ENCODE peak calls at places on chromosome 16, in six cellular contexts. P, A, O, Y, X and C are unnamed samples.

GRCh38 chr16:80776856-80777255 is 27.5 kb downstream of the CDYL2 start:
- DNase-seq in X (no peak), P (no peak), Y (no peak), O (no peak), A (no peak), C (no peak)

GRCh38 chr16:12951392-12951791 is 50.0 kb downstream of the SHISA9 start:
- DNase-seq in O (no peak), X (no peak), P (no peak), Y (no peak), A (no peak), C (no peak)

GRCh38 chr16:88870608-88871348 is 4.3 kb upstream of the PABPN1L start:
- DNase-seq in A (no peak), Y (no peak), O (no peak), P (no peak), X (no peak), C (no peak)

GRCh38 chr16:77276686-77277085 is 77.5 kb downstream of the SYCE1L start:
- DNase-seq in X (peak), Y (no peak), A (no peak), P (no peak), O (no peak), C (no peak)

GRCh38 chr16:22948058-22948602 is 134.2 kb downstream of the HS3ST2 start:
- DNase-seq in A (no peak), P (no peak), Y (no peak), X (no peak), O (no peak), C (no peak)

GRCh38 chr16:51762081-51762995 is 611.3 kb upstream of the SALL1 start:
- DNase-seq in X (peak), A (peak), P (no peak), O (peak), Y (no peak), C (no peak)

GRCh38 chr16:30185141-30185682 is 1.8 kb downstream of the CORO1A start:
- DNase-seq in A (no peak), P (no peak), Y (peak), O (peak), X (no peak), C (no peak)

GRCh38 chr16:1525871-1526607 is 7.4 kb upstream of the TMEM204 start:
- DNase-seq in A (no peak), P (no peak), O (no peak), Y (peak), X (no peak), C (no peak)

GRCh38 chr16:54370653-54371052 is 84.1 kb upstream of the IRX3 start:
- DNase-seq in Y (no peak), P (no peak), O (no peak), A (no peak), X (no peak), C (no peak)

GRCh38 chr16:74825016-74825415 is 50.4 kb upstream of the FA2H start:
- DNase-seq in O (no peak), A (no peak), X (no peak), P (no peak), Y (no peak), C (no peak)

GRCh38 chr16:11630230-11631056 is 37.8 kb upstream of the SNN start:
- DNase-seq in Y (no peak), O (no peak), A (no peak), P (no peak), X (no peak), C (no peak)

GRCh38 chr16:87056551-87056950 is 260.6 kb downstream of the C16orf95 start:
- DNase-seq in Y (no peak), O (no peak), P (no peak), A (no peak), X (no peak), C (no peak)

GRCh38 chr16:22360963-22361659 is 13.3 kb downstream of the CDR2 start:
- DNase-seq in A (no peak), Y (no peak), P (no peak), X (no peak), O (no peak), C (no peak)

GRCh38 chr16:15907863-15908478 is 19.6 kb upstream of the CEP20 start:
- DNase-seq in A (no peak), X (peak), P (no peak), O (no peak), Y (peak), C (no peak)

GRCh38 chr16:10168258-10168657 is 14.0 kb downstream of the GRIN2A start:
- DNase-seq in A (no peak), X (no peak), O (no peak), Y (no peak), P (no peak), C (no peak)

GRCh38 chr16:53915452-53916160 is 211.7 kb downstream of the FTO start:
- DNase-seq in O (no peak), Y (no peak), A (no peak), X (no peak), P (no peak), C (no peak)

GRCh38 chr16:4597174-4597573 is 17.5 kb downstream of the UBALD1 start:
- DNase-seq in X (no peak), Y (no peak), A (no peak), P (no peak), O (no peak), C (peak)

GRCh38 chr16:54517181-54517580 is 230.6 kb upstream of the IRX3 start:
- DNase-seq in X (no peak), O (no peak), P (no peak), Y (no peak), A (no peak), C (no peak)

GRCh38 chr16:19748389-19749110 is 30.5 kb downstream of the IQCK start:
- DNase-seq in X (peak), O (no peak), Y (no peak), P (no peak), A (no peak), C (no peak)

GRCh38 chr16:19745286-19746018 is 27.4 kb downstream of the IQCK start:
- DNase-seq in X (no peak), O (no peak), P (no peak), A (no peak), Y (no peak), C (no peak)

GRCh38 chr16:19746561-19746960 is 28.5 kb downstream of the IQCK start:
- DNase-seq in X (peak), A (no peak), P (no peak), Y (no peak), O (no peak), C (no peak)

GRCh38 chr16:19751478-19751877 is 33.4 kb downstream of the IQCK start:
- DNase-seq in Y (no peak), P (no peak), A (no peak), O (no peak), X (no peak), C (no peak)

DNA sequence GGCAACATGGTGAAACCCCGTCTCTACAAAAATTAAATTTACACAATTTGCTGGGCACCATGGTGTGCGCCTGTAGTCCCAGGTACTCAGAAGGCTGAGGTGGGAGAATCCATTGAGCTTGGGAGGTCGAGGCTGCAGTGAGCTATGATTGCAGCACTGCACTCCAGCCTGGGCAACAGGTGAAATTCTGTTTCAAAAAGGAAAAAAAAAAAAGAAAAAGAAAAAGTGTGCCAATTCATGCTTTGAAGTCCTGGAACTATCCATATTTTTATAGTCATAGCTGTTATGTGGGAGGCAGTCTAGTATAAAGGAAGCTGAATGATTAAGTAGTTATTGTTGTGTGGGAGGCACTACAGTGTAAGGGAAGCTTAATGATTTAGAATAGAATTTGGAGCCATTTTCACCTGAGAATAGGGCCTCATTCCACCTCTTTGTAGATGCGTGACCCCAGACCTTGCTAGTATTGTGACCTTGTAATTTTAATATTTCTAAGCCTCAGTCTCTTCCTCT is 31.6 kb downstream of the IQCK start:
- DNase-seq in P (no peak), A (no peak), O (no peak), X (peak), Y (no peak), C (no peak)
- H3K27ac ChIP-seq in P (no peak), A (no peak), O (no peak), X (no peak), Y (no peak), C (no peak)

GRCh38 chr16:48052731-48053130 is 103.1 kb downstream of the ABCC12 start:
- DNase-seq in A (no peak), Y (no peak), P (no peak), O (no peak), X (no peak), C (no peak)
- H3K27ac ChIP-seq in A (no peak), Y (no peak), P (no peak), O (no peak), X (no peak), C (no peak)

GRCh38 chr16:56990407-56991286 is 1.3 kb downstream of the NLRC5 start:
- DNase-seq in X (no peak), Y (no peak), O (peak), P (no peak), A (no peak), C (no peak)

GRCh38 chr16:56987692-56988091 is 1.7 kb upstream of the NLRC5 start:
- DNase-seq in A (no peak), O (peak), P (no peak), X (no peak), Y (no peak), C (no peak)

GRCh38 chr16:56989988-56990387 is 631 bp downstream of the NLRC5 start:
- DNase-seq in O (peak), X (no peak), P (no peak), A (no peak), Y (no peak), C (no peak)

GRCh38 chr16:56988161-56988947 is 1.0 kb upstream of the NLRC5 start:
- DNase-seq in Y (no peak), P (no peak), O (peak), A (no peak), X (no peak), C (no peak)

DNA sequence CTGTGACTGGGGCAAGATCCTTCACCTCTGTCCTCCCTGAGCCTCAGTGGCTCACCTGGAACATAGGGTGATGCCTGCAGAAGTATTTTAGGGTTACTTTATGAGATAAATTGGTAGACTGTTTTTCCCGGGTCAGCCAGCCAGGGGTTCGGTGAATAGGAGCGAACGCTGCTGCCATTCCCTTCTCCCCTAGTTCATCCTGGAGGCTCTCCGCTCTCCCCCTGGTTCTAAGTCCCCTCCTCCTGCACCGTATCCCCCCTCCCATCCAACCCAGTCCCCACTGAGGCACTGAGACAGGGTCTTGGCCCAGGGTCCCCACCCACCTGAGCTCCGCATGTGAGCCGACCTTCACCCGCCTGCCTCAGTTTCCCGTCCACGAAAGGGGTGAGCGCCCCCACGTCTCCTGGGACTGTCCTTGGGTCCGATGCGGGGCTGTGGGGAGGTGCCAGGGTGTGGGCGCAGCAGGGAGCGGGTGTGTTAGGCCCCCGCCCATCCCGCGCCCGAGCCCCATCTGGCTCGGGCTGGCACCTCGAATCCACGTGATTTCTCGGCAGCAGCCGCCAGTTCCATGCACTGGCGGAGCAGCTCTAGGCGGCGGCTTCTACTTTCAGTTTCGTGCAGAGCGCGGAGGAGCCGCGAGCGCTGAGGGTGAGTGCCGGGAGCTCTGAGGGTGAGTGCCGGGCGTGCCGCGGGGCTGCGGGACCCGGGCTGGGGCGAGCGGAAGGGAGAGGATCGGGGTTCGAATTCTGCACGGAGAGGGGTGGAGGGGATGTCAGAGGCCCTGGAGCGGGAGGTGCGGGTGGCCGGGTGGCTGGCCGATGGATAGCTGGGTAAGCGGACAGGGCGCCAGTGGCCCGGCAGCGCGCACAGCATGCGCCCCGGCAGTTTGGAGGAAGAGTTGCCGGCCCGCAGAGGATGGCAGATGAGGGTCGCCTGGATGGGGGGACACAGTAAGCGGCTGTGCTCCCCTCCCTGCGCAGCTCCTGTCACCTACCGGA is at the start of gene NLRC5:
- DNase-seq in Y (peak), P (peak), A (peak), X (peak), O (peak), C (no peak)
- H3K27ac ChIP-seq in Y (peak), P (peak), A (peak), X (peak), O (peak), C (no peak)

GRCh38 chr16:85228463-85228862 is 116.2 kb upstream of the CIBAR2 start:
- DNase-seq in X (no peak), A (no peak), Y (no peak), P (no peak), O (no peak), C (no peak)

GRCh38 chr16:85231959-85232358 is 119.7 kb upstream of the CIBAR2 start:
- DNase-seq in X (no peak), Y (no peak), A (no peak), O (no peak), P (no peak), C (no peak)

GRCh38 chr16:85227924-85228462 is 115.7 kb upstream of the CIBAR2 start:
- DNase-seq in O (no peak), X (no peak), Y (no peak), P (no peak), A (no peak), C (no peak)

GRCh38 chr16:85228970-85229430 is 116.7 kb upstream of the CIBAR2 start:
- DNase-seq in P (no peak), X (no peak), O (no peak), Y (no peak), A (no peak), C (no peak)

DNA sequence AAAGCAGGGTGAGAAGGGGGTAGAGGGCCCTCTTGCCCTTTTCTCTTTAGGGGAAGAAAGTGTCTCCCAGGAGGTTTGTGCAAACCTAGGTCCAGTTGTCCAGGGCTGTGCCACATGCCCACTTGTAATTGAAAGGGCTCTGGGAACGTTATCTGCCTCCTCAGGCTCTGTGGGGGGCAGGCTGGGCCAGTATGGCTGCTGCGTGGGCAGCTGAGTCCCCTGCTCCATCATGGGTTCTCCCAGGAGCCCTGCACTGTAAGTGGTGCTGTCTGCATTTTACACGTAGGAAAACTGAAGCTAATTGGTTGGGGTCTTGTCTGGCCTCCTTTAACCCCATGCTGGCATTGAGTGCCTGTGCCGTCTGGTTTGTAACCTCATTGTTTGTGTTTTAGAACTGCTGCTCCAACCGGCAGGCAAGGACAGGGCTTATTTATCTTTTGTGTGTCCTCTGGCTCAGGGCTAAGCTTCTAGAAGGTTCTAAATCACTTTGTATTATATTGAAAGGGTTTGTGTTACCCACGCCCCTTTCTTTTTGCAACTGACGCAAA is 117.7 kb upstream of the CIBAR2 start:
- DNase-seq in P (no peak), Y (no peak), O (no peak), A (no peak), X (no peak), C (no peak)
- H3K27ac ChIP-seq in P (no peak), Y (no peak), O (no peak), A (no peak), X (no peak), C (no peak)

GRCh38 chr16:28610595-28611270 is 889 bp upstream of the SULT1A1 start:
- DNase-seq in O (no peak), P (no peak), A (no peak), X (no peak), Y (no peak), C (no peak)
- H3K27ac ChIP-seq in O (no peak), P (no peak), A (no peak), X (no peak), Y (no peak), C (no peak)